ENCODE peak calls at places on chromosome 22, in seven cellular contexts. One of them, this sample, is unnamed.

GRCh38 chr22:21726650-21727049 is 8.9 kb downstream of the YPEL1 start:
- DNase-seq in endodermal cell: peak; percentile 92
- DNase-seq in fibroblast of lung: no peak
- DNase-seq in H1: peak; percentile 74
- DNase-seq in IMR-90: no peak
- DNase-seq in psoas muscle: no peak
- DNase-seq in right lobe of liver: no peak
- DNase-seq in this sample: no peak

GRCh38 chr22:46328797-46329196 is 6.7 kb upstream of the TRMU start:
- DNase-seq in IMR-90: no peak
- DNase-seq in psoas muscle: no peak
- DNase-seq in H1: no peak
- DNase-seq in fibroblast of lung: no peak
- DNase-seq in endodermal cell: no peak
- DNase-seq in right lobe of liver: peak; percentile 27
- DNase-seq in this sample: no peak

GRCh38 chr22:43477966-43478365 is 66.2 kb downstream of the MPPED1 start:
- DNase-seq in psoas muscle: no peak
- DNase-seq in IMR-90: no peak
- DNase-seq in endodermal cell: no peak
- DNase-seq in fibroblast of lung: no peak
- DNase-seq in H1: no peak
- DNase-seq in right lobe of liver: no peak
- DNase-seq in this sample: no peak

GRCh38 chr22:49941507-49942316 is 18.9 kb upstream of the PIM3 start:
- DNase-seq in endodermal cell: no peak
- DNase-seq in H1: no peak
- DNase-seq in fibroblast of lung: no peak
- DNase-seq in IMR-90: no peak
- DNase-seq in right lobe of liver: no peak
- DNase-seq in psoas muscle: no peak
- DNase-seq in this sample: no peak

GRCh38 chr22:49971232-49972162 is 10.9 kb downstream of the PIM3 start:
- DNase-seq in endodermal cell: peak; percentile 77
- DNase-seq in psoas muscle: peak; percentile 92
- DNase-seq in fibroblast of lung: peak; percentile 24
- DNase-seq in right lobe of liver: peak; percentile 96
- DNase-seq in IMR-90: no peak
- DNase-seq in H1: peak; percentile 62
- DNase-seq in this sample: peak; percentile 59

GRCh38 chr22:25898707-25899365 is 156.8 kb downstream of the MYO18B start:
- DNase-seq in IMR-90: no peak
- DNase-seq in H1: peak; percentile 54
- DNase-seq in endodermal cell: peak; percentile 77
- DNase-seq in fibroblast of lung: no peak
- DNase-seq in right lobe of liver: no peak
- DNase-seq in psoas muscle: no peak
- DNase-seq in this sample: no peak

GRCh38 chr22:35956850-35957249 is 71.8 kb downstream of the RBFOX2 start:
- DNase-seq in fibroblast of lung: no peak
- DNase-seq in right lobe of liver: no peak
- DNase-seq in psoas muscle: no peak
- DNase-seq in H1: no peak
- DNase-seq in endodermal cell: no peak
- DNase-seq in IMR-90: no peak
- DNase-seq in this sample: no peak

GRCh38 chr22:31603081-31603525 is 58.9 kb downstream of the PISD start:
- DNase-seq in endodermal cell: no peak
- DNase-seq in psoas muscle: no peak
- DNase-seq in H1: no peak
- DNase-seq in fibroblast of lung: no peak
- DNase-seq in right lobe of liver: no peak
- DNase-seq in IMR-90: no peak
- DNase-seq in this sample: peak; percentile 8

GRCh38 chr22:43592470-43592869 is 180.7 kb downstream of the MPPED1 start:
- DNase-seq in psoas muscle: no peak
- DNase-seq in IMR-90: peak; percentile 2
- DNase-seq in fibroblast of lung: no peak
- DNase-seq in endodermal cell: peak; percentile 77
- DNase-seq in H1: peak; percentile 63
- DNase-seq in right lobe of liver: no peak
- DNase-seq in this sample: no peak

GRCh38 chr22:21446128-21446826 is 20.9 kb upstream of the TMEM191C start:
- DNase-seq in H1: peak; percentile 43
- DNase-seq in fibroblast of lung: no peak
- DNase-seq in psoas muscle: peak; percentile 9
- DNase-seq in endodermal cell: peak; percentile 39
- DNase-seq in right lobe of liver: peak; percentile 51
- DNase-seq in IMR-90: no peak
- DNase-seq in this sample: peak; percentile 55

GRCh38 chr22:45885171-45885840 is 91.7 kb downstream of the WNT7B start:
- DNase-seq in IMR-90: no peak
- DNase-seq in H1: no peak
- DNase-seq in fibroblast of lung: no peak
- DNase-seq in endodermal cell: peak; percentile 40
- DNase-seq in psoas muscle: no peak
- DNase-seq in right lobe of liver: peak; percentile 45
- DNase-seq in this sample: no peak

GRCh38 chr22:46038516-46039430 is 61.8 kb upstream of the WNT7B start:
- DNase-seq in psoas muscle: no peak
- DNase-seq in H1: no peak
- DNase-seq in IMR-90: no peak
- DNase-seq in right lobe of liver: no peak
- DNase-seq in endodermal cell: peak; percentile 39
- DNase-seq in fibroblast of lung: no peak
- DNase-seq in this sample: no peak

GRCh38 chr22:49764151-49764581 is 63.5 kb downstream of the BRD1 start:
- DNase-seq in IMR-90: no peak
- DNase-seq in H1: peak; percentile 47
- DNase-seq in psoas muscle: peak; percentile 7
- DNase-seq in endodermal cell: peak; percentile 56
- DNase-seq in right lobe of liver: peak; percentile 40
- DNase-seq in fibroblast of lung: no peak
- DNase-seq in this sample: peak; percentile 58

GRCh38 chr22:46673677-46674236 is 53.6 kb downstream of the GRAMD4 start:
- DNase-seq in endodermal cell: no peak
- DNase-seq in fibroblast of lung: no peak
- DNase-seq in right lobe of liver: no peak
- DNase-seq in H1: no peak
- DNase-seq in IMR-90: no peak
- DNase-seq in psoas muscle: no peak
- DNase-seq in this sample: no peak

GRCh38 chr22:26398741-26399153 is 30.3 kb upstream of the ASPHD2 start:
- DNase-seq in H1: peak; percentile 62
- DNase-seq in IMR-90: peak; percentile 77
- DNase-seq in endodermal cell: peak; percentile 88
- DNase-seq in right lobe of liver: no peak
- DNase-seq in psoas muscle: peak; percentile 48
- DNase-seq in fibroblast of lung: peak; percentile 77
- DNase-seq in this sample: no peak

GRCh38 chr22:26364066-26365015 is 64.7 kb upstream of the ASPHD2 start:
- DNase-seq in IMR-90: peak; percentile 80
- DNase-seq in fibroblast of lung: peak; percentile 77
- DNase-seq in psoas muscle: peak; percentile 26
- DNase-seq in right lobe of liver: peak; percentile 59
- DNase-seq in endodermal cell: peak; percentile 93
- DNase-seq in H1: peak; percentile 70
- DNase-seq in this sample: no peak

GRCh38 chr22:42188808-42189447 is 58.3 kb upstream of the CYP2D6 start:
- DNase-seq in psoas muscle: no peak
- DNase-seq in endodermal cell: peak; percentile 70
- DNase-seq in H1: no peak
- DNase-seq in fibroblast of lung: peak; percentile 68
- DNase-seq in IMR-90: peak; percentile 55
- DNase-seq in right lobe of liver: no peak
- DNase-seq in this sample: no peak

GRCh38 chr22:35784633-35785032 is 67.0 kb downstream of the APOL5 start:
- DNase-seq in H1: no peak
- DNase-seq in endodermal cell: no peak
- DNase-seq in psoas muscle: no peak
- DNase-seq in right lobe of liver: no peak
- DNase-seq in IMR-90: no peak
- DNase-seq in fibroblast of lung: no peak
- DNase-seq in this sample: no peak

GRCh38 chr22:42994917-42995562 is 19.9 kb downstream of the PACSIN2 start:
- DNase-seq in IMR-90: peak; percentile 94
- DNase-seq in endodermal cell: no peak
- DNase-seq in fibroblast of lung: peak; percentile 94
- DNase-seq in psoas muscle: no peak
- DNase-seq in right lobe of liver: peak; percentile 74
- DNase-seq in H1: no peak
- DNase-seq in this sample: no peak

GRCh38 chr22:28923826-28924732 is 40.7 kb downstream of the ZNRF3 start:
- DNase-seq in H1: no peak
- DNase-seq in endodermal cell: no peak
- DNase-seq in right lobe of liver: peak; percentile 94
- DNase-seq in psoas muscle: peak; percentile 61
- DNase-seq in fibroblast of lung: peak; percentile 29
- DNase-seq in IMR-90: no peak
- DNase-seq in this sample: no peak

GRCh38 chr22:28984482-28985158 is 77.0 kb downstream of the C22orf31 start:
- DNase-seq in endodermal cell: no peak
- DNase-seq in H1: no peak
- DNase-seq in right lobe of liver: no peak
- DNase-seq in IMR-90: no peak
- DNase-seq in psoas muscle: no peak
- DNase-seq in fibroblast of lung: no peak
- DNase-seq in this sample: no peak

GRCh38 chr22:50304528-50305392 is 2.7 kb downstream of the PLXNB2 start:
- DNase-seq in fibroblast of lung: peak; percentile 62
- DNase-seq in psoas muscle: no peak
- DNase-seq in right lobe of liver: no peak
- DNase-seq in endodermal cell: no peak
- DNase-seq in IMR-90: no peak
- DNase-seq in H1: no peak
- DNase-seq in this sample: no peak

GRCh38 chr22:22838148-22838786 is 49.3 kb upstream of the IGLL5 start:
- DNase-seq in psoas muscle: no peak
- DNase-seq in endodermal cell: no peak
- DNase-seq in right lobe of liver: no peak
- DNase-seq in IMR-90: no peak
- DNase-seq in fibroblast of lung: no peak
- DNase-seq in H1: no peak
- DNase-seq in this sample: no peak

GRCh38 chr22:22835242-22835641 is 52.4 kb upstream of the IGLL5 start:
- DNase-seq in IMR-90: no peak
- DNase-seq in right lobe of liver: no peak
- DNase-seq in endodermal cell: no peak
- DNase-seq in H1: no peak
- DNase-seq in fibroblast of lung: no peak
- DNase-seq in psoas muscle: no peak
- DNase-seq in this sample: no peak

GRCh38 chr22:22835892-22836291 is 51.7 kb upstream of the IGLL5 start:
- DNase-seq in right lobe of liver: no peak
- DNase-seq in endodermal cell: no peak
- DNase-seq in H1: no peak
- DNase-seq in fibroblast of lung: no peak
- DNase-seq in IMR-90: no peak
- DNase-seq in psoas muscle: no peak
- DNase-seq in this sample: no peak

GRCh38 chr22:22834783-22835182 is 52.8 kb upstream of the IGLL5 start:
- DNase-seq in endodermal cell: no peak
- DNase-seq in fibroblast of lung: no peak
- DNase-seq in psoas muscle: no peak
- DNase-seq in right lobe of liver: no peak
- DNase-seq in H1: no peak
- DNase-seq in IMR-90: no peak
- DNase-seq in this sample: no peak

GRCh38 chr22:22836635-22837034 is 51.0 kb upstream of the IGLL5 start:
- DNase-seq in H1: no peak
- DNase-seq in psoas muscle: no peak
- DNase-seq in endodermal cell: no peak
- DNase-seq in IMR-90: no peak
- DNase-seq in right lobe of liver: no peak
- DNase-seq in fibroblast of lung: no peak
- DNase-seq in this sample: no peak
- H3K27me3 ChIP-seq in H1: peaks cover 49% of the 10 kb centered on the region
- H3K27me3 ChIP-seq in psoas muscle: peaks cover 24% of the 10 kb centered on the region
- H3K27me3 ChIP-seq in endodermal cell: peaks cover 32% of the 10 kb centered on the region
- H3K27me3 ChIP-seq in IMR-90: peaks cover 2% of the 10 kb centered on the region
- H3K27me3 ChIP-seq in right lobe of liver: no peaks in the 10 kb centered on the region
- H3K27me3 ChIP-seq in fibroblast of lung: no peaks in the 10 kb centered on the region
- H3K27me3 ChIP-seq in this sample: peaks cover 6% of the 10 kb centered on the region

DNA sequence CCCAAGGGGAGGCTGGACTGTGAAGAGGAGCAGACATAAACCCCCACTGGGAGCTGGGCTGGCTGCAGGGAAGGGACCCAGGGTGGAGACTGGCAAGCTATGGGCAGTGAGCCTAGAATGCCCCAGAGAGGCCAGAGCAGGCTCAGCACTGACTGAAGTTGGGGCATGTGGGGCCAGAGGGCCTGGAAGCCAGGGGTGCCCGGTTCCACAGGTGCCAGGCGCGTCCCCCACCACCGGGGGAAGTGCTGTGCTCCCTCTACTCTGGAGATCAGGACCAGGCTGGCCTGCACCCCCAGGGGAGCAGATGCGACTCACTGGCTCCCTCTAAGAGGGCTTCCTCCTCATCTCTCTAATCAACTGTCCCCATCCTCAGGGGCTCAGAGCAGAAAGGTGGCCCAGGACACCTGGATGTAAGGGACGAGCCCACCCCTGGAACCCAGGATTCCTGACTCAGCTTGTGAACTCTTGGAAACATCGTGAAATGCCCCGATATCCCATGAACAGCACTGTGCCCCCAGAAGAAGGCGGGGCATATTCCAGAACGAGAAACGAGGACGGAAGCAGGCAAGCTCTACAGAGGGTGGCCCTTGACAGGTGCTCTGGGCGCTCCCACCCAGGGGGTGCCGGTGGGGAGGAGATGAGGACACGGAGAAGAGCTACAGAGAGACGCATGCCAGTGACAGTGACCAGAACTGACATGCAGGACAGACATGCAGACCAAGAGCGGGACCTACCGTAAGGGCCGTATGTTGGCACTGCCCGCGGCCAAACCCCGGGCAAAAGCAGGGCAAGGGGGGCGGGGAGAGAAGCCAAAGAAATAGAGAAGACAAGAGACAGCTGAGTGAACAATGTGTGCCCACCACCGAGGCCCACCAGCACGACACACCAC is 20.4 kb downstream of the MAFF start:
- DNase-seq in IMR-90: no peak
- DNase-seq in psoas muscle: no peak
- DNase-seq in H1: peak; percentile 56
- DNase-seq in fibroblast of lung: no peak
- DNase-seq in endodermal cell: peak; percentile 59
- DNase-seq in right lobe of liver: no peak
- DNase-seq in this sample: no peak
- H3K4me1 ChIP-seq in IMR-90: peaks cover 17% of the 10 kb centered on the region
- H3K4me1 ChIP-seq in psoas muscle: peaks cover 24% of the 10 kb centered on the region
- H3K4me1 ChIP-seq in H1: peaks cover 17% of the 10 kb centered on the region
- H3K4me1 ChIP-seq in fibroblast of lung: peaks cover 17% of the 10 kb centered on the region
- H3K4me1 ChIP-seq in endodermal cell: peaks cover 9% of the 10 kb centered on the region
- H3K4me1 ChIP-seq in right lobe of liver: no peaks in the 10 kb centered on the region
- H3K4me1 ChIP-seq in this sample: peaks cover 33% of the 10 kb centered on the region

GRCh38 chr22:20226077-20226716 is 41.9 kb downstream of the RTN4R start:
- DNase-seq in psoas muscle: no peak
- DNase-seq in right lobe of liver: no peak
- DNase-seq in H1: no peak
- DNase-seq in endodermal cell: no peak
- DNase-seq in fibroblast of lung: no peak
- DNase-seq in IMR-90: no peak
- DNase-seq in this sample: no peak
- H3K27me3 ChIP-seq in psoas muscle: no peaks in the 10 kb centered on the region
- H3K27me3 ChIP-seq in right lobe of liver: no peaks in the 10 kb centered on the region
- H3K27me3 ChIP-seq in H1: no peaks in the 10 kb centered on the region
- H3K27me3 ChIP-seq in endodermal cell: no peaks in the 10 kb centered on the region
- H3K27me3 ChIP-seq in fibroblast of lung: peaks cover 11% of the 10 kb centered on the region
- H3K27me3 ChIP-seq in IMR-90: peaks cover 34% of the 10 kb centered on the region
- H3K27me3 ChIP-seq in this sample: no peaks in the 10 kb centered on the region

GRCh38 chr22:39931271-39931670 is 28.9 kb upstream of the TMA7B start:
- DNase-seq in fibroblast of lung: no peak
- DNase-seq in H1: no peak
- DNase-seq in psoas muscle: no peak
- DNase-seq in right lobe of liver: no peak
- DNase-seq in endodermal cell: no peak
- DNase-seq in IMR-90: no peak
- DNase-seq in this sample: no peak
- H3K4me1 ChIP-seq in fibroblast of lung: no peaks in the 10 kb centered on the region
- H3K4me1 ChIP-seq in H1: no peaks in the 10 kb centered on the region
- H3K4me1 ChIP-seq in psoas muscle: no peaks in the 10 kb centered on the region
- H3K4me1 ChIP-seq in right lobe of liver: no peaks in the 10 kb centered on the region
- H3K4me1 ChIP-seq in endodermal cell: peaks cover 10% of the 10 kb centered on the region
- H3K4me1 ChIP-seq in IMR-90: no peaks in the 10 kb centered on the region
- H3K4me1 ChIP-seq in this sample: peaks cover 8% of the 10 kb centered on the region